ENCODE peak calls at places on chromosomes 16 and 17, in four cellular contexts. V is NB4, K is ecto neural progenitor cell, O is PC-9. F is an unnamed sample.

GRCh38 chr16:66650707-66651473 is 45.7 kb downstream of the CMTM4 start:
- DNase-seq in V (peak; percentile 87), K (peak; percentile 85), O (no peak), F (peak; percentile 69)

GRCh38 chr17:33291248-33292183 is 1.6 kb downstream of the ASIC2 start:
- DNase-seq in V (no peak), K (peak; percentile 79), O (no peak), F (no peak)

GRCh38 chr17:74862108-74862901 is 2.6 kb upstream of the GRIN2C start:
- DNase-seq in V (peak; percentile 74), K (peak; percentile 93), O (no peak), F (peak; percentile 54)

GRCh38 chr16:20410153-20410723 is 904 bp downstream of the ACSM5 start:
- DNase-seq in V (no peak), K (no peak), O (no peak), F (no peak)

GRCh38 chr17:82346342-82347300 is 12.4 kb upstream of the TEX19 start:
- DNase-seq in V (peak; percentile 51), K (no peak), O (no peak), F (no peak)

GRCh38 chr16:85750827-85751641 is at the start of gene C16orf74:
- DNase-seq in V (peak; percentile 87), K (peak; percentile 73), O (no peak), F (no peak)

GRCh38 chr17:78133179-78133951 is 2.8 kb downstream of the TMC8 start:
- DNase-seq in V (no peak), K (no peak), O (no peak), F (no peak)

GRCh38 chr17:45284176-45285140 is 22.6 kb upstream of the SPATA32 start:
- DNase-seq in V (peak; percentile 51), K (no peak), O (no peak), F (no peak)

GRCh38 chr17:78868391-78868790 is 27.8 kb upstream of the USP36 start:
- DNase-seq in V (no peak), K (no peak), O (no peak), F (no peak)

GRCh38 chr17:31389673-31390381 is 1.6 kb upstream of the RAB11FIP4 start:
- DNase-seq in V (no peak), K (peak; percentile 51), O (no peak), F (no peak)

GRCh38 chr16:82067042-82067809 is 32.2 kb downstream of the HSD17B2 start:
- DNase-seq in V (no peak), K (no peak), O (no peak), F (no peak)

GRCh38 chr17:45394913-45395568 is 37.6 kb downstream of the ARHGAP27 start:
- DNase-seq in V (peak; percentile 76), K (peak; percentile 94), O (no peak), F (peak; percentile 14)

GRCh38 chr16:32116080-32116479 is 137.0 kb upstream of the TP53TG3D start:
- DNase-seq in V (peak; percentile 21), K (peak; percentile 19), O (no peak), F (no peak)

GRCh38 chr16:88770459-88771293 is 14.3 kb downstream of the PIEZO1 start:
- DNase-seq in V (peak; percentile 99), K (peak; percentile 89), O (peak; percentile 92), F (no peak)

GRCh38 chr17:37094391-37094790 is 145.6 kb downstream of the AATF start:
- DNase-seq in V (no peak), K (no peak), O (no peak), F (no peak)